ENCODE peak calls at places on chromosomes 7 and 10, in ten cellular contexts. B, N, W, A, S, D, P, H, F and J are unnamed samples.

GRCh38 chr10:63008491-63008890 is 124.6 kb upstream of the NRBF2 start:
- DNase-seq in H (no peak), A (no peak), S (no peak), B (no peak), N (no peak), F (no peak), W (no peak), D (no peak), P (no peak), J (no peak)

GRCh38 chr10:97682042-97682441 is 5.0 kb downstream of the AVPI1 start:
- DNase-seq in B (no peak), N (no peak), H (no peak), A (no peak), D (no peak), S (no peak), P (no peak), F (no peak), W (no peak), J (no peak)

GRCh38 chr7:99046722-99047121 is 97.2 kb downstream of the SMURF1 start:
- DNase-seq in N (no peak), D (no peak), W (no peak), P (no peak), A (no peak), F (no peak), B (no peak), H (no peak), S (no peak), J (no peak)

GRCh38 chr7:55185941-55186609 is 167.3 kb downstream of the EGFR start:
- DNase-seq in S (no peak), N (peak; percentile 89), B (no peak), D (peak; percentile 60), A (no peak), H (no peak), F (no peak), W (no peak), P (peak; percentile 94), J (no peak)

GRCh38 chr7:33921216-33921938 is 16.0 kb downstream of the BMPER start:
- DNase-seq in S (no peak), P (no peak), H (no peak), W (no peak), F (no peak), D (no peak), N (no peak), A (no peak), B (no peak), J (no peak)

GRCh38 chr10:132482090-132482489 is 55.5 kb upstream of the INPP5A start:
- DNase-seq in A (no peak), H (no peak), S (no peak), D (peak; percentile 82), W (no peak), F (no peak), B (no peak), P (no peak), N (no peak), J (no peak)

GRCh38 chr7:24981544-24981951 is 1.6 kb upstream of the OSBPL3 start:
- DNase-seq in W (peak; percentile 63), N (peak; percentile 87), F (peak; percentile 23), S (peak; percentile 60), H (peak; percentile 40), P (no peak), B (peak; percentile 12), A (no peak), D (no peak), J (no peak)

GRCh38 chr7:31991406-31991805 is 78.8 kb downstream of the PDE1C start:
- DNase-seq in F (no peak), S (no peak), A (no peak), N (no peak), W (no peak), P (no peak), D (no peak), H (no peak), B (no peak), J (no peak)

GRCh38 chr10:23408330-23408976 is 30.4 kb upstream of the OTUD1 start:
- DNase-seq in P (no peak), A (no peak), F (no peak), S (no peak), D (no peak), N (no peak), H (no peak), W (no peak), B (no peak), J (no peak)